ENCODE peak calls at places on chromosomes 7 and 10, in seven cellular contexts. One of them, this sample, is unnamed.

GRCh38 chr7:148932-149855 is 43.2 kb upstream of the FAM20C start:
- DNase-seq in ELR: peak; percentile 99
- DNase-seq in Ammon's horn: peak; percentile 100
- DNase-seq in GM04504: peak; percentile 99
- DNase-seq in Jurkat, Clone E6-1: peak; percentile 97
- DNase-seq in cardiac muscle cell: peak; percentile 99
- DNase-seq in lower leg skin: peak; percentile 99
- DNase-seq in this sample: peak; percentile 97

GRCh38 chr7:155395176-155395797 is 62.6 kb upstream of the EN2 start:
- DNase-seq in ELR: no peak
- DNase-seq in Ammon's horn: peak; percentile 49
- DNase-seq in GM04504: no peak
- DNase-seq in Jurkat, Clone E6-1: no peak
- DNase-seq in cardiac muscle cell: no peak
- DNase-seq in lower leg skin: no peak
- DNase-seq in this sample: no peak

GRCh38 chr7:103915958-103916357 is 73.5 kb downstream of the RELN start:
- DNase-seq in ELR: peak; percentile 41
- DNase-seq in Ammon's horn: no peak
- DNase-seq in GM04504: no peak
- DNase-seq in Jurkat, Clone E6-1: no peak
- DNase-seq in cardiac muscle cell: no peak
- DNase-seq in lower leg skin: no peak
- DNase-seq in this sample: peak; percentile 52

GRCh38 chr10:117501460-117502035 is 41.0 kb upstream of the EMX2 start:
- DNase-seq in ELR: no peak
- DNase-seq in Ammon's horn: no peak
- DNase-seq in GM04504: no peak
- DNase-seq in Jurkat, Clone E6-1: no peak
- DNase-seq in cardiac muscle cell: no peak
- DNase-seq in lower leg skin: peak; percentile 81
- DNase-seq in this sample: no peak

GRCh38 chr7:26686448-26686981 is 177.9 kb downstream of the SKAP2 start:
- DNase-seq in ELR: peak; percentile 68
- DNase-seq in Ammon's horn: no peak
- DNase-seq in GM04504: peak; percentile 17
- DNase-seq in Jurkat, Clone E6-1: peak; percentile 15
- DNase-seq in cardiac muscle cell: peak; percentile 52
- DNase-seq in lower leg skin: no peak
- DNase-seq in this sample: peak; percentile 61

GRCh38 chr10:26799342-26799741 is 61.4 kb downstream of the ABI1 start:
- DNase-seq in ELR: no peak
- DNase-seq in Ammon's horn: no peak
- DNase-seq in GM04504: no peak
- DNase-seq in Jurkat, Clone E6-1: peak; percentile 94
- DNase-seq in cardiac muscle cell: no peak
- DNase-seq in lower leg skin: no peak
- DNase-seq in this sample: no peak

GRCh38 chr10:97889461-97890265 is 40.0 kb downstream of the GOLGA7B start:
- DNase-seq in ELR: peak; percentile 84
- DNase-seq in Ammon's horn: no peak
- DNase-seq in GM04504: no peak
- DNase-seq in Jurkat, Clone E6-1: no peak
- DNase-seq in cardiac muscle cell: no peak
- DNase-seq in lower leg skin: no peak
- DNase-seq in this sample: no peak

GRCh38 chr10:30637881-30638467 is 8.4 kb upstream of the LYZL2 start:
- DNase-seq in ELR: peak; percentile 94
- DNase-seq in Ammon's horn: peak; percentile 70
- DNase-seq in GM04504: peak; percentile 70
- DNase-seq in Jurkat, Clone E6-1: no peak
- DNase-seq in cardiac muscle cell: no peak
- DNase-seq in lower leg skin: no peak
- DNase-seq in this sample: peak; percentile 95

GRCh38 chr10:132382231-132382922 is 14.6 kb upstream of the PWWP2B start:
- DNase-seq in ELR: peak; percentile 43
- DNase-seq in Ammon's horn: no peak
- DNase-seq in GM04504: peak; percentile 89
- DNase-seq in Jurkat, Clone E6-1: no peak
- DNase-seq in cardiac muscle cell: no peak
- DNase-seq in lower leg skin: peak; percentile 53
- DNase-seq in this sample: no peak

GRCh38 chr10:59082249-59082648 is 94.2 kb upstream of the PHYHIPL start:
- DNase-seq in ELR: no peak
- DNase-seq in Ammon's horn: no peak
- DNase-seq in GM04504: no peak
- DNase-seq in Jurkat, Clone E6-1: no peak
- DNase-seq in cardiac muscle cell: no peak
- DNase-seq in lower leg skin: no peak
- DNase-seq in this sample: no peak

GRCh38 chr7:90552521-90552920 is 43.6 kb upstream of the CDK14 start:
- DNase-seq in ELR: peak; percentile 47
- DNase-seq in Ammon's horn: no peak
- DNase-seq in GM04504: no peak
- DNase-seq in Jurkat, Clone E6-1: no peak
- DNase-seq in cardiac muscle cell: no peak
- DNase-seq in lower leg skin: no peak
- DNase-seq in this sample: no peak

GRCh38 chr7:91033574-91033973 is 230.7 kb upstream of the FZD1 start:
- DNase-seq in ELR: no peak
- DNase-seq in Ammon's horn: peak; percentile 28
- DNase-seq in GM04504: no peak
- DNase-seq in Jurkat, Clone E6-1: no peak
- DNase-seq in cardiac muscle cell: no peak
- DNase-seq in lower leg skin: no peak
- DNase-seq in this sample: no peak

GRCh38 chr10:60098676-60099601 is 192.6 kb upstream of the CCDC6 start:
- DNase-seq in ELR: peak; percentile 31
- DNase-seq in Ammon's horn: no peak
- DNase-seq in GM04504: no peak
- DNase-seq in Jurkat, Clone E6-1: peak; percentile 20
- DNase-seq in cardiac muscle cell: no peak
- DNase-seq in lower leg skin: no peak
- DNase-seq in this sample: peak; percentile 18

GRCh38 chr7:87886875-87887274 is 10.6 kb downstream of the DBF4 start:
- DNase-seq in ELR: peak; percentile 61
- DNase-seq in Ammon's horn: no peak
- DNase-seq in GM04504: no peak
- DNase-seq in Jurkat, Clone E6-1: peak; percentile 32
- DNase-seq in cardiac muscle cell: peak; percentile 28
- DNase-seq in lower leg skin: no peak
- DNase-seq in this sample: peak; percentile 68

GRCh38 chr7:152481082-152481481 is 45.3 kb upstream of the KMT2C start:
- DNase-seq in ELR: no peak
- DNase-seq in Ammon's horn: no peak
- DNase-seq in GM04504: no peak
- DNase-seq in Jurkat, Clone E6-1: no peak
- DNase-seq in cardiac muscle cell: no peak
- DNase-seq in lower leg skin: no peak
- DNase-seq in this sample: no peak

GRCh38 chr10:33344676-33345075 is 10.2 kb upstream of the NRP1 start:
- DNase-seq in ELR: peak; percentile 39
- DNase-seq in Ammon's horn: no peak
- DNase-seq in GM04504: no peak
- DNase-seq in Jurkat, Clone E6-1: no peak
- DNase-seq in cardiac muscle cell: no peak
- DNase-seq in lower leg skin: no peak
- DNase-seq in this sample: peak; percentile 26

GRCh38 chr7:44154703-44155102 is 13.6 kb upstream of the MYL7 start:
- DNase-seq in ELR: peak; percentile 56
- DNase-seq in Ammon's horn: no peak
- DNase-seq in GM04504: no peak
- DNase-seq in Jurkat, Clone E6-1: no peak
- DNase-seq in cardiac muscle cell: no peak
- DNase-seq in lower leg skin: peak; percentile 36
- DNase-seq in this sample: no peak

GRCh38 chr10:75532253-75532924 is 101.0 kb downstream of the LRMDA start:
- DNase-seq in ELR: peak; percentile 40
- DNase-seq in Ammon's horn: no peak
- DNase-seq in GM04504: no peak
- DNase-seq in Jurkat, Clone E6-1: no peak
- DNase-seq in cardiac muscle cell: no peak
- DNase-seq in lower leg skin: no peak
- DNase-seq in this sample: peak; percentile 45

GRCh38 chr10:121781101-121781500 is 146.7 kb downstream of the ATE1 start:
- DNase-seq in ELR: no peak
- DNase-seq in Ammon's horn: no peak
- DNase-seq in GM04504: no peak
- DNase-seq in Jurkat, Clone E6-1: no peak
- DNase-seq in cardiac muscle cell: no peak
- DNase-seq in lower leg skin: no peak
- DNase-seq in this sample: no peak

GRCh38 chr7:107047902-107048782 is 3.6 kb downstream of the PRKAR2B start:
- DNase-seq in ELR: peak; percentile 69
- DNase-seq in Ammon's horn: no peak
- DNase-seq in GM04504: no peak
- DNase-seq in Jurkat, Clone E6-1: no peak
- DNase-seq in cardiac muscle cell: no peak
- DNase-seq in lower leg skin: no peak
- DNase-seq in this sample: no peak

GRCh38 chr7:122561326-122561725 is 137.6 kb downstream of the RNF133 start:
- DNase-seq in ELR: no peak
- DNase-seq in Ammon's horn: no peak
- DNase-seq in GM04504: no peak
- DNase-seq in Jurkat, Clone E6-1: no peak
- DNase-seq in cardiac muscle cell: no peak
- DNase-seq in lower leg skin: no peak
- DNase-seq in this sample: no peak

GRCh38 chr10:3593611-3594010 is 191.4 kb downstream of the KLF6 start:
- DNase-seq in ELR: no peak
- DNase-seq in Ammon's horn: no peak
- DNase-seq in GM04504: no peak
- DNase-seq in Jurkat, Clone E6-1: no peak
- DNase-seq in cardiac muscle cell: no peak
- DNase-seq in lower leg skin: no peak
- DNase-seq in this sample: no peak

GRCh38 chr10:131571845-131572244 is 260.3 kb upstream of the TCERG1L start:
- DNase-seq in ELR: no peak
- DNase-seq in Ammon's horn: no peak
- DNase-seq in GM04504: no peak
- DNase-seq in Jurkat, Clone E6-1: no peak
- DNase-seq in cardiac muscle cell: no peak
- DNase-seq in lower leg skin: peak; percentile 43
- DNase-seq in this sample: no peak

GRCh38 chr10:84196083-84196482 is 1.7 kb downstream of the CDHR1 start:
- DNase-seq in ELR: peak; percentile 4
- DNase-seq in Ammon's horn: no peak
- DNase-seq in GM04504: no peak
- DNase-seq in Jurkat, Clone E6-1: peak; percentile 83
- DNase-seq in cardiac muscle cell: no peak
- DNase-seq in lower leg skin: no peak
- DNase-seq in this sample: no peak

GRCh38 chr10:72000073-72001025 is 36.2 kb downstream of the CHST3 start:
- DNase-seq in ELR: no peak
- DNase-seq in Ammon's horn: no peak
- DNase-seq in GM04504: no peak
- DNase-seq in Jurkat, Clone E6-1: no peak
- DNase-seq in cardiac muscle cell: no peak
- DNase-seq in lower leg skin: no peak
- DNase-seq in this sample: no peak

GRCh38 chr10:87505366-87506113 is 847 bp downstream of the MINPP1 start:
- DNase-seq in ELR: peak; percentile 79
- DNase-seq in Ammon's horn: peak; percentile 64
- DNase-seq in GM04504: no peak
- DNase-seq in Jurkat, Clone E6-1: no peak
- DNase-seq in cardiac muscle cell: peak; percentile 72
- DNase-seq in lower leg skin: no peak
- DNase-seq in this sample: peak; percentile 81

GRCh38 chr10:51852297-51852696 is 152.9 kb upstream of the CSTF2T start:
- DNase-seq in ELR: no peak
- DNase-seq in Ammon's horn: no peak
- DNase-seq in GM04504: no peak
- DNase-seq in Jurkat, Clone E6-1: no peak
- DNase-seq in cardiac muscle cell: no peak
- DNase-seq in lower leg skin: no peak
- DNase-seq in this sample: no peak

GRCh38 chr7:35676211-35676610 is 18.7 kb downstream of the HERPUD2 start:
- DNase-seq in ELR: no peak
- DNase-seq in Ammon's horn: no peak
- DNase-seq in GM04504: no peak
- DNase-seq in Jurkat, Clone E6-1: no peak
- DNase-seq in cardiac muscle cell: no peak
- DNase-seq in lower leg skin: no peak
- DNase-seq in this sample: peak; percentile 38

GRCh38 chr7:65251851-65252620 is 121.6 kb upstream of the ZNF92 start:
- DNase-seq in ELR: peak; percentile 18
- DNase-seq in Ammon's horn: peak; percentile 53
- DNase-seq in GM04504: no peak
- DNase-seq in Jurkat, Clone E6-1: no peak
- DNase-seq in cardiac muscle cell: peak; percentile 80
- DNase-seq in lower leg skin: peak; percentile 84
- DNase-seq in this sample: no peak

GRCh38 chr7:157493776-157494175 is 157.0 kb downstream of the DNAJB6 start:
- DNase-seq in ELR: no peak
- DNase-seq in Ammon's horn: no peak
- DNase-seq in GM04504: no peak
- DNase-seq in Jurkat, Clone E6-1: no peak
- DNase-seq in cardiac muscle cell: no peak
- DNase-seq in lower leg skin: peak; percentile 59
- DNase-seq in this sample: no peak

GRCh38 chr10:23344251-23344841 is at the start of gene C10orf67:
- DNase-seq in ELR: peak; percentile 74
- DNase-seq in Ammon's horn: peak; percentile 83
- DNase-seq in GM04504: no peak
- DNase-seq in Jurkat, Clone E6-1: no peak
- DNase-seq in cardiac muscle cell: peak; percentile 41
- DNase-seq in lower leg skin: no peak
- DNase-seq in this sample: no peak

GRCh38 chr7:97858221-97858620 is 14.0 kb downstream of the ASNS start:
- DNase-seq in ELR: no peak
- DNase-seq in Ammon's horn: no peak
- DNase-seq in GM04504: no peak
- DNase-seq in Jurkat, Clone E6-1: no peak
- DNase-seq in cardiac muscle cell: no peak
- DNase-seq in lower leg skin: no peak
- DNase-seq in this sample: no peak

GRCh38 chr7:133481676-133482075 is 228.8 kb downstream of the EXOC4 start:
- DNase-seq in ELR: peak; percentile 64
- DNase-seq in Ammon's horn: peak; percentile 9
- DNase-seq in GM04504: peak; percentile 18
- DNase-seq in Jurkat, Clone E6-1: no peak
- DNase-seq in cardiac muscle cell: no peak
- DNase-seq in lower leg skin: no peak
- DNase-seq in this sample: peak; percentile 6

GRCh38 chr7:151013728-151014497 is 10.4 kb downstream of the ATG9B start:
- DNase-seq in ELR: peak; percentile 59
- DNase-seq in Ammon's horn: peak; percentile 90
- DNase-seq in GM04504: peak; percentile 46
- DNase-seq in Jurkat, Clone E6-1: peak; percentile 93
- DNase-seq in cardiac muscle cell: peak; percentile 59
- DNase-seq in lower leg skin: peak; percentile 93
- DNase-seq in this sample: no peak

GRCh38 chr7:137716061-137716460 is 130.7 kb downstream of the DGKI start:
- DNase-seq in ELR: no peak
- DNase-seq in Ammon's horn: no peak
- DNase-seq in GM04504: no peak
- DNase-seq in Jurkat, Clone E6-1: no peak
- DNase-seq in cardiac muscle cell: no peak
- DNase-seq in lower leg skin: no peak
- DNase-seq in this sample: no peak

GRCh38 chr7:36387437-36388345 is 2.0 kb upstream of the ANLN start:
- DNase-seq in ELR: peak; percentile 94
- DNase-seq in Ammon's horn: no peak
- DNase-seq in GM04504: no peak
- DNase-seq in Jurkat, Clone E6-1: no peak
- DNase-seq in cardiac muscle cell: no peak
- DNase-seq in lower leg skin: no peak
- DNase-seq in this sample: no peak

GRCh38 chr7:138975343-138976104 is 5.7 kb downstream of the KIAA1549 start:
- DNase-seq in ELR: no peak
- DNase-seq in Ammon's horn: peak; percentile 35
- DNase-seq in GM04504: no peak
- DNase-seq in Jurkat, Clone E6-1: no peak
- DNase-seq in cardiac muscle cell: peak; percentile 42
- DNase-seq in lower leg skin: peak; percentile 4
- DNase-seq in this sample: no peak

GRCh38 chr10:123808286-123808685 is 83.3 kb downstream of the CPXM2 start:
- DNase-seq in ELR: peak; percentile 1
- DNase-seq in Ammon's horn: no peak
- DNase-seq in GM04504: no peak
- DNase-seq in Jurkat, Clone E6-1: no peak
- DNase-seq in cardiac muscle cell: no peak
- DNase-seq in lower leg skin: no peak
- DNase-seq in this sample: no peak